ENCODE peak calls at places on chromosomes 16 and 17, in six cellular contexts. U is GM10248, Q is Peyer's patch, S is neural crest cell, T is mammary epithelial cell, O is H9. Y is an unnamed sample.

GRCh38 chr16:70664325-70665112 is 18.2 kb downstream of the IL34 start:
- DNase-seq in U (no peak), Q (no peak), S (no peak), T (no peak), O (peak), Y (no peak)

GRCh38 chr17:29640981-29641642 is 18.4 kb upstream of the CORO6 start:
- DNase-seq in U (no peak), Q (no peak), S (no peak), T (no peak), O (no peak), Y (no peak)

GRCh38 chr16:26605872-26606271 is 460.9 kb upstream of the C16orf82 start:
- DNase-seq in U (no peak), Q (no peak), S (no peak), T (no peak), O (no peak), Y (no peak)

GRCh38 chr16:9419161-9419560 is 327.7 kb downstream of the HAPSTR1 start:
- DNase-seq in U (no peak), Q (no peak), S (no peak), T (no peak), O (no peak), Y (no peak)

GRCh38 chr16:17556276-17557052 is 85.7 kb upstream of the XYLT1 start:
- DNase-seq in U (peak), Q (no peak), S (peak), T (peak), O (peak), Y (peak)

GRCh38 chr16:22670551-22670970 is 143.4 kb upstream of the HS3ST2 start:
- DNase-seq in U (peak), Q (no peak), S (peak), T (no peak), O (peak), Y (peak)

GRCh38 chr16:78749745-78750268 is 650.4 kb downstream of the WWOX start:
- DNase-seq in U (no peak), Q (peak), S (no peak), T (no peak), O (no peak), Y (no peak)

GRCh38 chr16:54028013-54028412 is 258.6 kb downstream of the IRX3 start:
- DNase-seq in U (no peak), Q (no peak), S (no peak), T (no peak), O (no peak), Y (no peak)

GRCh38 chr16:30609002-30609927 is 924 bp downstream of the ZNF689 start:
- DNase-seq in U (peak), Q (peak), S (peak), T (no peak), O (peak), Y (peak)

GRCh38 chr17:58315281-58315711 is 13.3 kb downstream of the TSPOAP1 start:
- DNase-seq in U (no peak), Q (no peak), S (no peak), T (no peak), O (peak), Y (peak)

GRCh38 chr16:87474566-87474996 is 18.2 kb downstream of the ZCCHC14 start:
- DNase-seq in U (no peak), Q (no peak), S (no peak), T (no peak), O (no peak), Y (no peak)

GRCh38 chr16:67539271-67539670 is 10.6 kb downstream of the RIPOR1 start:
- DNase-seq in U (no peak), Q (no peak), S (no peak), T (no peak), O (no peak), Y (no peak)

GRCh38 chr17:70905796-70906195 is 736.5 kb downstream of the KCNJ2 start:
- DNase-seq in U (no peak), Q (no peak), S (no peak), T (peak), O (no peak), Y (peak)

GRCh38 chr17:75130632-75131277 is 787 bp downstream of the NT5C start:
- DNase-seq in U (peak), Q (peak), S (peak), T (peak), O (peak), Y (peak)

GRCh38 chr17:33012522-33013033 is 20.9 kb downstream of the SPACA3 start:
- DNase-seq in U (no peak), Q (no peak), S (no peak), T (peak), O (no peak), Y (peak)

GRCh38 chr17:32158870-32159585 is 16.7 kb downstream of the RHOT1 start:
- DNase-seq in U (no peak), Q (no peak), S (no peak), T (no peak), O (no peak), Y (no peak)

GRCh38 chr17:42288985-42289862 is 926 bp downstream of the STAT5A start:
- DNase-seq in U (peak), Q (peak), S (no peak), T (no peak), O (peak), Y (no peak)

GRCh38 chr16:59210955-59211541 is 476.9 kb upstream of the GOT2 start:
- DNase-seq in U (no peak), Q (no peak), S (peak), T (no peak), O (peak), Y (no peak)

GRCh38 chr16:68066763-68067162 is 18.4 kb upstream of the NFATC3 start:
- DNase-seq in U (no peak), Q (no peak), S (no peak), T (no peak), O (no peak), Y (no peak)

GRCh38 chr17:28226563-28226962 is 92.4 kb upstream of the TMEM97 start:
- DNase-seq in U (no peak), Q (no peak), S (no peak), T (no peak), O (no peak), Y (no peak)

GRCh38 chr17:28227278-28228108 is 91.5 kb upstream of the TMEM97 start:
- DNase-seq in U (no peak), Q (peak), S (peak), T (peak), O (peak), Y (peak)

GRCh38 chr17:28228986-28229729 is 89.8 kb upstream of the TMEM97 start:
- DNase-seq in U (no peak), Q (no peak), S (no peak), T (no peak), O (no peak), Y (no peak)

GRCh38 chr17:28230011-28230410 is 89.0 kb upstream of the TMEM97 start:
- DNase-seq in U (no peak), Q (no peak), S (no peak), T (no peak), O (no peak), Y (no peak)

DNA sequence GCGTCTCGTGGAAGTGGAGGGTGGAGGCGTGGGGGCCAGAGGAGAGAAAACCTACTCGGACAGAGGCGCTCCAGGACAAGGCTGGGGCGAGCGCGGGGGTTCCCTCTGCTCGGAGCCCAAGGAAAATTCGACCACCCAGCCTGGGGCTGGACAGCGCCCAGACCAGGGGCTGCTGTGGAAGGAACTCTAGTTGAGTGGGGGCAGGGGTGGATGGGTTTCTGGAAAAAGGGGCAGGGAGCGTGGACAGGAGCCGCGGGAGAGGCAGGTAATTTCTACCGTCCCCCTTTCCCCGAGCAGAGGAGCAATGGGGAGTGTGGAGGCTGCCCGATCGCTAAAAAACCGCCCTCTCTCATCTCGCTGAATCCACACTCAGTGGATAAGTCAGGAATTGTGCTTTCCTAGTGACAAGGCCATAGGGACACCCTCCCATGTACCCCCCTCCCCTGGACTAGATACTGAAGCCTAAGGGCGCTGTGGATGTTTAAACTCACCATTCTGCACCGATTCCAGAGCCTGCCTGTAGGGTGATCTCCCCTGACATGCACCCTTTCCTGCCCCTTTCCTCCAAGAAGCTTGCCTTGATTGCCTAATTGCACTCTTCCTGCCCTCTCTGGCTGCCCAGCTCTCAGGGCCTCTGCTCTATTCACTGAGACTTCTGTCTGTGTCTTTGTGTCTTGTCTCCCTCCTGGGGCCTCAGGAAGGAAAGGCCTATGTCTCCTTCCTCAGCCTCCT is 90.7 kb upstream of the TMEM97 start:
- DNase-seq in U (no peak), Q (no peak), S (no peak), T (no peak), O (peak), Y (no peak)
- TF ChIP-seq CTCF in U (no peak), Q (no peak), S (peak), T (peak), O (peak), Y (no peak)

DNA sequence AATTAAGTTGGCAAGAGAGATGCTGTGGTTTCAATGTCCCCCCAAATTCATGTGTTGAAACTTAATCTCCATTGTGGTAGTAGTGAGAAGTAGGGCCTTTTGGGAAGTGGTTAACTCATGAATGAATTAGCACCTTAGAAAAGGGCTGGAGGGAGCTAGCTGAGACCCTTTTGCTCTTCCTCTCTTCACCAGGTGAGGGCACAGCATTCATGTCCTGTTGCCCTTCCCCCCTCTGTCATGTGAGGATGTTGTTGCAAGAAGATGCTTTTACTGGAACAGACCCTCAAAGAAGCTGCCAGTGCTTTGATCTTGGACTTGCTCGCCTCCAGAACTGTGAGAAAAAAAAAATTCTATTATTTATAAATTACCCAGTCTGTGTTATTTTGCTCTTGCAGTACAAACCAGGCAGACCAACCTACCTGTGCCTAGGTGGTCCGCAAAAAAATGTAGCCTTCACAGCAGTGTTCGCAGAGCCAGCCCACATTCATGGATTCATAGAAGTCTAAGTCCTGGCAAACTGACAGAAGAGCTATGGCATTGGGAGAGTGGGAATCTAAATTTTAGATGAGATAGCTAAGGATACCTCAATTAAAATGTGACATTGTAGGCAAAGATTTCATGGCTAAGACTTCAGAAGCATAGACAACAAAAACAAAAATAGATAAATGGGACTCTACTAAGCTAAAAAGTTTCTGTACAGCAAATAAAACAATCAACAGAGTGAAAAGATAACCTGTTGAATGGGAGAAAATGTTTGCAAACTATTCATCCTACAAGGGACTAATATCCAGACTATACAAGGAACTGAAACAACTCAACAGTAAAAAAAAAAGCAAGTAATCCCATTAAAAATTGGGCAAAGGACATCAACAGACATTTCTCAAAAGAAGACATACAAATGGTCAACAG is 32.0 kb upstream of the ABCA5 start:
- DNase-seq in U (no peak), Q (no peak), S (no peak), T (no peak), O (peak), Y (peak)
- TF ChIP-seq CTCF in U (peak), Q (no peak), S (no peak), T (peak), O (peak), Y (peak)

GRCh38 chr17:47728214-47728877 is 4.7 kb upstream of the TBX21 start:
- DNase-seq in U (no peak), Q (no peak), S (no peak), T (no peak), O (no peak), Y (no peak)

GRCh38 chr17:47727704-47728036 is 5.4 kb upstream of the TBX21 start:
- DNase-seq in U (no peak), Q (no peak), S (no peak), T (no peak), O (no peak), Y (no peak)

GRCh38 chr17:47724705-47725104 is 8.3 kb upstream of the TBX21 start:
- DNase-seq in U (no peak), Q (no peak), S (no peak), T (no peak), O (no peak), Y (no peak)

GRCh38 chr17:47726796-47727703 is 6.0 kb upstream of the TBX21 start:
- DNase-seq in U (no peak), Q (no peak), S (no peak), T (no peak), O (no peak), Y (no peak)

GRCh38 chr17:47725446-47726109 is 7.5 kb upstream of the TBX21 start:
- DNase-seq in U (no peak), Q (no peak), S (no peak), T (no peak), O (no peak), Y (no peak)
- TF ChIP-seq CTCF in U (no peak), Q (no peak), S (no peak), T (no peak), O (peak), Y (peak)

DNA sequence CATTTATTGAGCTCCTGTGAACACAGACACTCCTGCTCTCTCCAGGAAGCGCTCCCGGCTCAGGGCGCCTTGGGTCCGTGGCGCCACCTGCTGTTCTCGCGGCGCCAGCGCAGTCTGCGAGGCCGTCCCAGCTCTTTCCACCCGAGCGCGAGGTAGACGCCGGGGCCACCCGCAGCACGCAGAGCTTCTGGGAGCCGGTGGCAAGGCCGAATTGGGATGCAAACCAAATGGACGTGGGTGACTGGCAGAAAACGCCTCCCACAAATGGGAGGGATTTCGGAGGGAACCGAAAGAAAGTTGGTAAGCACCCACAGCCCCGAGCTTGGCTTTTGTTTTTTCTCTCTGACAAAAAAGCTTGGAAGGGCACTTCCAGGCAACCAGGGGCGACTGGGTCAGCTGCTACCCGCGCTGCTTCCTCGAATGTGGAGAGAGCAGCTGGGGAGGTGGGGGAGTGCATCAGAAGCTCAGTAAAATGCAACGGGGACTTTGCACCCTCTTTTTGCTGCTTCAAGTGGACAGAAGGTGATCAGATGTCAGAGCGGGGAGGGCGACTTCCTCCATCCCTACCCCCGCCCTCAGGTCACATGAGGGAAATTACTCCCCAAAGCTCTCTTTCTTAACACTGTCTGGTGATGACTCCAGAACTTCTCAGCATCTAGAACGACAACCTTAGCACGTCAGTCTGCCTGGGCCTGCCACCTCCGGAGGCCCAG is 13.5 kb upstream of the N4BP1 start:
- DNase-seq in U (peak), Q (peak), S (peak), T (peak), O (peak), Y (peak)
- TF ChIP-seq CTCF in U (peak), Q (peak), S (peak), T (peak), O (peak), Y (peak)